ENCODE peak calls at places on chromosome 18, in five cellular contexts. W is activated naive CD4-positive, alpha-beta T cell; L is MG63; Z is adrenal gland; C is HuH-7.5. O is an unnamed sample.

GRCh38 chr18:77346446-77346845 is 96.8 kb downstream of the GALR1 start:
- DNase-seq in W (no peak), L (no peak), Z (no peak), C (no peak), O (no peak)

GRCh38 chr18:13477147-13477683 is 249.1 kb downstream of the FAM210A start:
- DNase-seq in W (no peak), L (no peak), Z (no peak), C (no peak), O (no peak)

GRCh38 chr18:6891788-6892187 is 162.3 kb downstream of the ARHGAP28 start:
- DNase-seq in W (no peak), L (no peak), Z (no peak), C (no peak), O (no peak)

GRCh38 chr18:46278481-46279465 is 174.6 kb downstream of the HAUS1 start:
- DNase-seq in W (no peak), L (no peak), Z (peak), C (no peak), O (no peak)

GRCh38 chr18:26017929-26018328 is 72.5 kb downstream of the SS18 start:
- DNase-seq in W (no peak), L (no peak), Z (no peak), C (no peak), O (no peak)

GRCh38 chr18:63203497-63203896 is 116.1 kb downstream of the BCL2 start:
- DNase-seq in W (no peak), L (no peak), Z (no peak), C (no peak), O (no peak)

GRCh38 chr18:54713386-54713785 is 114.9 kb upstream of the RAB27B start:
- DNase-seq in W (no peak), L (no peak), Z (no peak), C (no peak), O (no peak)

GRCh38 chr18:40866013-40866644 is 1088.9 kb upstream of the PIK3C3 start:
- DNase-seq in W (no peak), L (peak), Z (no peak), C (no peak), O (no peak)

GRCh38 chr18:64966667-64967066 is 784.1 kb upstream of the CDH7 start:
- DNase-seq in W (no peak), L (no peak), Z (no peak), C (no peak), O (no peak)

GRCh38 chr18:76524477-76524876 is 29.4 kb upstream of the ZNF516 start:
- DNase-seq in W (no peak), L (no peak), Z (no peak), C (no peak), O (no peak)

GRCh38 chr18:64444819-64445218 is 295.9 kb upstream of the LINC00305 start:
- DNase-seq in W (no peak), L (no peak), Z (no peak), C (no peak), O (no peak)

GRCh38 chr18:25518716-25519053 is 166.7 kb upstream of the ZNF521 start:
- DNase-seq in W (no peak), L (no peak), Z (no peak), C (no peak), O (no peak)

GRCh38 chr18:2826581-2826980 is 20.2 kb upstream of the EMILIN2 start:
- DNase-seq in W (no peak), L (no peak), Z (peak), C (no peak), O (no peak)

GRCh38 chr18:55839350-55839749 is 251.4 kb upstream of the TCF4 start:
- DNase-seq in W (no peak), L (peak), Z (no peak), C (no peak), O (no peak)

GRCh38 chr18:58898427-58898826 is 33.8 kb downstream of the ZNF532 start:
- DNase-seq in W (no peak), L (no peak), Z (no peak), C (no peak), O (no peak)

GRCh38 chr18:24702001-24702400 is 241.6 kb downstream of the HRH4 start:
- DNase-seq in W (no peak), L (no peak), Z (no peak), C (no peak), O (no peak)

GRCh38 chr18:72456802-72457201 is 87.3 kb downstream of the CBLN2 start:
- DNase-seq in W (no peak), L (no peak), Z (no peak), C (no peak), O (no peak)

GRCh38 chr18:51017140-51017874 is 12.7 kb upstream of the SMAD4 start:
- DNase-seq in W (no peak), L (no peak), Z (no peak), C (no peak), O (no peak)

GRCh38 chr18:25351773-25352628 is at the start of gene ZNF521:
- DNase-seq in W (peak), L (peak), Z (peak), C (peak), O (peak)

GRCh38 chr18:79380816-79381806 is 14.6 kb upstream of the NFATC1 start:
- DNase-seq in W (peak), L (peak), Z (peak), C (peak), O (no peak)

GRCh38 chr18:13163167-13163927 is 55.2 kb upstream of the LDLRAD4 start:
- DNase-seq in W (no peak), L (no peak), Z (no peak), C (no peak), O (no peak)

GRCh38 chr18:57148263-57148662 is 1.4 kb downstream of the BOD1L2 start:
- DNase-seq in W (no peak), L (no peak), Z (no peak), C (no peak), O (no peak)

GRCh38 chr18:34976899-34977786 is 64.1 kb upstream of the MAPRE2 start:
- DNase-seq in W (peak), L (peak), Z (peak), C (peak), O (peak)

GRCh38 chr18:37403100-37403781 is 162.4 kb downstream of the CELF4 start:
- DNase-seq in W (no peak), L (peak), Z (peak), C (no peak), O (no peak)

GRCh38 chr18:5890606-5891360 is 4.5 kb downstream of the TMEM200C start:
- DNase-seq in W (peak), L (no peak), Z (peak), C (peak), O (no peak)

GRCh38 chr18:74453011-74453571 is 4.0 kb downstream of the DIPK1C start:
- DNase-seq in W (no peak), L (no peak), Z (no peak), C (no peak), O (no peak)

GRCh38 chr18:31301201-31301655 is 16.7 kb upstream of the DSG1 start:
- DNase-seq in W (no peak), L (no peak), Z (no peak), C (no peak), O (no peak)

GRCh38 chr18:59249186-59249774 is 24.0 kb downstream of the RAX start:
- DNase-seq in W (no peak), L (peak), Z (peak), C (no peak), O (no peak)

O was measured in cortex of kidney.